ENCODE peak calls at places on chromosomes 1 and 21, in five cellular contexts. K is stimulated activated CD8-positive, alpha-beta memory T cell treated with anti-CD3 and anti-CD28 coated beads, Interleukin-4, amount 100 ng/mL, for 1 hour; V is ELR; I is left ventricle myocardium superior; W is coronary artery. G is an unnamed sample.

GRCh38 chr1:55626326-55626725 is 411.2 kb upstream of the USP24 start:
- DNase-seq in I (no peak), V (no peak), W (no peak), K (no peak), G (no peak)

GRCh38 chr1:58545591-58546519 is 671 bp downstream of the OMA1 start:
- DNase-seq in V (peak), I (peak), K (peak), W (peak), G (peak)

GRCh38 chr1:103025858-103026409 is 82.4 kb downstream of the COL11A1 start:
- DNase-seq in V (no peak), I (no peak), W (no peak), K (no peak), G (no peak)

GRCh38 chr1:167722152-167722869 is 529 bp downstream of the MPZL1 start:
- DNase-seq in I (no peak), W (no peak), V (peak), K (no peak), G (peak)

GRCh38 chr1:56399326-56400292 is 179.8 kb downstream of the PLPP3 start:
- DNase-seq in I (no peak), V (no peak), W (no peak), K (no peak), G (no peak)

GRCh38 chr1:160800645-160801408 is 4.9 kb downstream of the LY9 start:
- DNase-seq in K (no peak), V (no peak), I (no peak), W (no peak), G (no peak)

GRCh38 chr1:52590275-52590674 is 11.9 kb upstream of the GPX7 start:
- DNase-seq in K (no peak), W (no peak), I (no peak), V (no peak), G (no peak)

GRCh38 chr1:117215733-117216462 is 5.2 kb upstream of the VTCN1 start:
- DNase-seq in V (no peak), K (no peak), I (peak), W (no peak), G (no peak)

GRCh38 chr1:7223334-7224080 is 438.3 kb downstream of the CAMTA1 start:
- DNase-seq in V (peak), I (no peak), K (no peak), W (no peak), G (no peak)

GRCh38 chr21:41823906-41824305 is 55.2 kb downstream of the PRDM15 start:
- DNase-seq in V (no peak), K (no peak), W (no peak), I (no peak), G (no peak)

GRCh38 chr1:51566260-51566659 is 47.2 kb upstream of the EPS15 start:
- DNase-seq in W (no peak), K (no peak), V (no peak), I (no peak), G (no peak)

GRCh38 chr1:148263906-148264255 is 111.8 kb upstream of the NBPF11 start:
- DNase-seq in V (no peak), I (no peak), K (no peak), W (no peak), G (peak)

GRCh38 chr1:1079408-1080121 is 5.5 kb upstream of the RNF223 start:
- DNase-seq in W (no peak), I (peak), V (peak), K (no peak), G (peak)

GRCh38 chr1:86705633-86705985 is 1.2 kb downstream of the SH3GLB1 start:
- DNase-seq in K (no peak), W (no peak), I (no peak), V (no peak), G (peak)

GRCh38 chr1:246795094-246795671 is 71.0 kb downstream of the SCCPDH start:
- DNase-seq in W (no peak), V (no peak), K (no peak), I (peak), G (no peak)

GRCh38 chr1:8597455-8597854 is 220.0 kb downstream of the RERE start:
- DNase-seq in I (no peak), V (no peak), K (no peak), W (no peak), G (no peak)

GRCh38 chr21:43290529-43291346 is 121.9 kb downstream of the CRYAA start:
- DNase-seq in I (peak), W (no peak), V (no peak), K (no peak), G (peak)

GRCh38 chr1:161199506-161200119 is 759 bp upstream of the ADAMTS4 start:
- DNase-seq in K (no peak), I (no peak), W (no peak), V (no peak), G (no peak)

GRCh38 chr1:32014199-32014936 is 700 bp downstream of the KHDRBS1 start:
- DNase-seq in V (peak), W (peak), K (peak), I (peak), G (peak)

GRCh38 chr1:203263496-203263895 is 34.0 kb upstream of the CHIT1 start:
- DNase-seq in I (no peak), V (no peak), W (no peak), K (no peak), G (no peak)

GRCh38 chr1:187037973-187038553 is 209.3 kb downstream of the PLA2G4A start:
- DNase-seq in I (no peak), K (no peak), W (no peak), V (no peak), G (no peak)

GRCh38 chr21:46065215-46065992 is 32.5 kb upstream of the COL6A2 start:
- DNase-seq in K (no peak), V (peak), W (peak), I (peak), G (peak)

GRCh38 chr1:64073705-64074104 is 129.7 kb upstream of the UBE2U start:
- DNase-seq in I (no peak), W (no peak), V (no peak), K (no peak), G (no peak)

GRCh38 chr1:9889411-9889810 is 20.7 kb downstream of the CTNNBIP1 start:
- DNase-seq in V (no peak), I (no peak), K (no peak), W (no peak), G (no peak)

GRCh38 chr1:203559523-203559922 is 65.6 kb downstream of the OPTC start:
- DNase-seq in V (peak), I (no peak), K (no peak), W (no peak), G (no peak)

GRCh38 chr1:59985901-59986735 is 59.5 kb upstream of the CYP2J2 start:
- DNase-seq in V (peak), K (no peak), I (no peak), W (no peak), G (no peak)

GRCh38 chr1:218171302-218171893 is 113.7 kb upstream of the RRP15 start:
- DNase-seq in V (peak), W (no peak), K (no peak), I (no peak), G (no peak)

GRCh38 chr1:228164561-228165371 is 838 bp upstream of the IBA57 start:
- DNase-seq in V (no peak), W (peak), I (peak), K (no peak), G (no peak)

G was measured in transverse colon.